ENCODE peak calls at places on chromosomes 1 and 21, in nine cellular contexts. One of them, this sample, is unnamed.

GRCh38 chr1:1989759-1990158 is 13.8 kb downstream of the CFAP74 start:
- DNase-seq in iris pigment epithelial cell: peak
- DNase-seq in head of caudate nucleus: no peak
- DNase-seq in stomach: no peak
- DNase-seq in right cardiac atrium: no peak
- DNase-seq in AG08395: peak
- DNase-seq in endothelial cell: no peak
- DNase-seq in fibroblast of lung: peak
- DNase-seq in AG20443: peak
- DNase-seq in this sample: no peak

GRCh38 chr1:81446006-81446669 is 354.6 kb upstream of the ADGRL2 start:
- DNase-seq in AG20443: no peak
- DNase-seq in AG08395: no peak
- DNase-seq in endothelial cell: no peak
- DNase-seq in right cardiac atrium: peak
- DNase-seq in stomach: peak
- DNase-seq in fibroblast of lung: no peak
- DNase-seq in iris pigment epithelial cell: no peak
- DNase-seq in head of caudate nucleus: no peak
- DNase-seq in this sample: no peak

GRCh38 chr1:59367269-59368006 is 70.5 kb downstream of the FGGY start:
- DNase-seq in endothelial cell: no peak
- DNase-seq in right cardiac atrium: peak
- DNase-seq in AG08395: peak
- DNase-seq in stomach: peak
- DNase-seq in AG20443: peak
- DNase-seq in iris pigment epithelial cell: peak
- DNase-seq in head of caudate nucleus: no peak
- DNase-seq in fibroblast of lung: peak
- DNase-seq in this sample: no peak

GRCh38 chr21:44087426-44088400 is 19.5 kb upstream of the PWP2 start:
- DNase-seq in fibroblast of lung: no peak
- DNase-seq in stomach: peak
- DNase-seq in iris pigment epithelial cell: no peak
- DNase-seq in head of caudate nucleus: no peak
- DNase-seq in AG20443: no peak
- DNase-seq in right cardiac atrium: no peak
- DNase-seq in AG08395: no peak
- DNase-seq in endothelial cell: no peak
- DNase-seq in this sample: no peak

GRCh38 chr1:157983787-157984186 is 9.7 kb upstream of the KIRREL1 start:
- DNase-seq in head of caudate nucleus: no peak
- DNase-seq in iris pigment epithelial cell: no peak
- DNase-seq in fibroblast of lung: no peak
- DNase-seq in stomach: no peak
- DNase-seq in right cardiac atrium: no peak
- DNase-seq in endothelial cell: no peak
- DNase-seq in AG20443: no peak
- DNase-seq in AG08395: no peak
- DNase-seq in this sample: no peak

GRCh38 chr21:46229133-46229922 is 754 bp upstream of the LSS start:
- DNase-seq in fibroblast of lung: no peak
- DNase-seq in AG08395: no peak
- DNase-seq in endothelial cell: no peak
- DNase-seq in right cardiac atrium: no peak
- DNase-seq in iris pigment epithelial cell: peak
- DNase-seq in AG20443: no peak
- DNase-seq in stomach: no peak
- DNase-seq in head of caudate nucleus: no peak
- DNase-seq in this sample: no peak

GRCh38 chr1:7221823-7222462 is 436.7 kb downstream of the CAMTA1 start:
- DNase-seq in AG08395: peak
- DNase-seq in fibroblast of lung: no peak
- DNase-seq in right cardiac atrium: no peak
- DNase-seq in stomach: no peak
- DNase-seq in AG20443: no peak
- DNase-seq in endothelial cell: no peak
- DNase-seq in iris pigment epithelial cell: peak
- DNase-seq in head of caudate nucleus: no peak
- DNase-seq in this sample: no peak

GRCh38 chr1:8384577-8384976 is 66.7 kb downstream of the SLC45A1 start:
- DNase-seq in stomach: no peak
- DNase-seq in right cardiac atrium: no peak
- DNase-seq in AG08395: no peak
- DNase-seq in endothelial cell: no peak
- DNase-seq in AG20443: no peak
- DNase-seq in iris pigment epithelial cell: no peak
- DNase-seq in fibroblast of lung: no peak
- DNase-seq in head of caudate nucleus: no peak
- DNase-seq in this sample: no peak

GRCh38 chr1:47838562-47839459 is 158.4 kb downstream of the TRABD2B start:
- DNase-seq in AG08395: no peak
- DNase-seq in endothelial cell: no peak
- DNase-seq in stomach: peak
- DNase-seq in iris pigment epithelial cell: no peak
- DNase-seq in head of caudate nucleus: no peak
- DNase-seq in right cardiac atrium: no peak
- DNase-seq in fibroblast of lung: no peak
- DNase-seq in AG20443: no peak
- DNase-seq in this sample: no peak

GRCh38 chr1:115288799-115289198 is 49.2 kb downstream of the NGF start:
- DNase-seq in fibroblast of lung: no peak
- DNase-seq in head of caudate nucleus: no peak
- DNase-seq in AG08395: no peak
- DNase-seq in endothelial cell: no peak
- DNase-seq in AG20443: no peak
- DNase-seq in right cardiac atrium: no peak
- DNase-seq in iris pigment epithelial cell: no peak
- DNase-seq in stomach: no peak
- DNase-seq in this sample: no peak

This sample was measured in cerebellar nuclear complex.